ENCODE peak calls at places on chromosome 5, in nine cellular contexts. T, U, V, O, Y, S, D, B and G are unnamed samples.

GRCh38 chr5:58972301-58972700 is 389.4 kb downstream of the RAB3C start:
- DNase-seq in D (no peak), B (no peak), V (no peak), U (no peak), T (no peak), Y (no peak), S (no peak), O (no peak), G (no peak)

GRCh38 chr5:55816342-55816741 is 34.8 kb upstream of the IL31RA start:
- DNase-seq in U (no peak), Y (peak; percentile 77), T (no peak), O (no peak), S (no peak), B (no peak), D (no peak), V (no peak), G (no peak)

GRCh38 chr5:156096259-156096658 is 230.7 kb upstream of the SGCD start:
- DNase-seq in O (no peak), B (no peak), T (no peak), Y (peak; percentile 12), D (no peak), U (no peak), V (no peak), S (no peak), G (no peak)

GRCh38 chr5:125186911-125187375 is 440.5 kb upstream of the ZNF608 start:
- DNase-seq in V (no peak), S (no peak), U (no peak), B (no peak), T (no peak), D (no peak), O (no peak), Y (no peak), G (no peak)

GRCh38 chr5:147835386-147835798 is 3.9 kb upstream of the SPINK1 start:
- DNase-seq in Y (no peak), U (no peak), T (no peak), B (no peak), D (no peak), S (no peak), O (no peak), V (no peak), G (no peak)

GRCh38 chr5:89471556-89471955 is 588.6 kb upstream of the MEF2C start:
- DNase-seq in D (no peak), S (no peak), V (no peak), U (no peak), B (no peak), T (no peak), O (no peak), Y (peak; percentile 37), G (no peak)

GRCh38 chr5:111680737-111681413 is 76.1 kb downstream of the NREP start:
- DNase-seq in O (no peak), D (no peak), S (no peak), B (peak; percentile 66), T (no peak), Y (peak; percentile 96), U (peak; percentile 76), V (no peak), G (peak; percentile 93)

GRCh38 chr5:172110921-172111873 is 76.8 kb downstream of the STK10 start:
- DNase-seq in V (peak; percentile 88), Y (peak; percentile 50), T (no peak), B (peak; percentile 62), D (peak; percentile 49), S (peak; percentile 41), U (no peak), O (peak; percentile 96), G (no peak)

GRCh38 chr5:146903789-146904188 is 25.2 kb upstream of the PPP2R2B start:
- DNase-seq in T (no peak), O (no peak), U (no peak), S (no peak), B (no peak), Y (no peak), V (no peak), D (no peak), G (no peak)

GRCh38 chr5:53893626-53894025 is 333.2 kb downstream of the NDUFS4 start:
- DNase-seq in T (no peak), O (no peak), D (no peak), U (no peak), V (no peak), B (no peak), S (no peak), Y (no peak), G (no peak)

GRCh38 chr5:138626333-138626944 is 51.2 kb upstream of the HSPA9 start:
- DNase-seq in U (no peak), D (no peak), S (no peak), O (no peak), T (no peak), V (no peak), Y (peak; percentile 21), B (no peak), G (no peak)

GRCh38 chr5:166708271-166708670 is 1583.2 kb upstream of the WWC1 start:
- DNase-seq in U (no peak), O (no peak), B (no peak), D (no peak), T (no peak), Y (no peak), S (no peak), V (no peak), G (no peak)

GRCh38 chr5:147017621-147018020 is 139.1 kb upstream of the PPP2R2B start:
- DNase-seq in D (no peak), B (no peak), T (no peak), Y (no peak), O (no peak), V (no peak), U (no peak), S (no peak), G (no peak)

GRCh38 chr5:3118321-3118720 is 366.8 kb upstream of the IRX2 start:
- DNase-seq in T (no peak), B (no peak), O (no peak), U (no peak), V (no peak), D (no peak), Y (no peak), S (no peak), G (no peak)

GRCh38 chr5:87541033-87541432 is 128.3 kb upstream of the CCNH start:
- DNase-seq in B (peak; percentile 69), V (peak; percentile 18), S (no peak), U (peak; percentile 91), O (no peak), Y (no peak), T (peak; percentile 80), D (no peak), G (no peak)

GRCh38 chr5:86070719-86071118 is 547.0 kb upstream of the COX7C start:
- DNase-seq in O (no peak), T (no peak), Y (no peak), D (no peak), S (no peak), U (no peak), V (no peak), B (no peak), G (no peak)

GRCh38 chr5:37619353-37619752 is 220.5 kb downstream of the GDNF start:
- DNase-seq in B (no peak), S (no peak), O (no peak), D (no peak), U (no peak), V (no peak), T (no peak), Y (peak; percentile 50), G (no peak)

GRCh38 chr5:54832846-54833245 is 152.5 kb downstream of the ESM1 start:
- DNase-seq in O (peak; percentile 84), U (no peak), B (no peak), D (no peak), V (no peak), T (no peak), Y (no peak), S (no peak), G (no peak)

GRCh38 chr5:138664276-138664943 is 88.8 kb upstream of the CTNNA1 start:
- DNase-seq in B (no peak), V (no peak), U (no peak), O (no peak), D (no peak), Y (peak; percentile 35), S (no peak), T (peak; percentile 85), G (no peak)

GRCh38 chr5:78640622-78641021 is 8.0 kb downstream of the LHFPL2 start:
- DNase-seq in D (no peak), V (no peak), O (no peak), U (no peak), T (no peak), S (no peak), B (no peak), Y (no peak), G (no peak)

GRCh38 chr5:103480246-103480645 is 82.3 kb downstream of the NUDT12 start:
- DNase-seq in B (no peak), Y (no peak), T (no peak), D (no peak), U (no peak), S (no peak), V (no peak), O (no peak), G (no peak)

GRCh38 chr5:10454591-10455272 is 13.1 kb downstream of the ROPN1L start:
- DNase-seq in Y (peak; percentile 47), U (peak; percentile 31), S (no peak), V (no peak), O (no peak), T (no peak), B (no peak), D (no peak), G (no peak)

GRCh38 chr5:131224387-131225191 is 39.3 kb upstream of the CDC42SE2 start:
- DNase-seq in D (no peak), S (no peak), U (peak; percentile 55), O (peak; percentile 76), B (peak; percentile 48), V (no peak), T (peak; percentile 14), Y (no peak), G (no peak)

GRCh38 chr5:38755171-38755570 is 90.6 kb upstream of the OSMR start:
- DNase-seq in D (no peak), B (no peak), T (no peak), U (no peak), O (no peak), Y (peak; percentile 79), V (no peak), S (no peak), G (no peak)

GRCh38 chr5:9715891-9716335 is 85.8 kb upstream of the TAS2R1 start:
- DNase-seq in T (no peak), Y (peak; percentile 37), B (no peak), S (no peak), U (no peak), D (no peak), O (no peak), V (no peak), G (peak; percentile 64)

GRCh38 chr5:114658179-114658578 is 296.3 kb downstream of the KCNN2 start:
- DNase-seq in T (no peak), B (no peak), Y (no peak), U (no peak), V (no peak), S (no peak), O (no peak), D (no peak), G (no peak)

GRCh38 chr5:2754621-2755370 is 3.3 kb upstream of the IRX2 start:
- DNase-seq in V (no peak), T (no peak), U (no peak), B (no peak), O (no peak), D (no peak), S (no peak), Y (peak; percentile 28), G (peak; percentile 66)

GRCh38 chr5:9099681-9100080 is 446.2 kb downstream of the SEMA5A start:
- DNase-seq in S (no peak), U (no peak), T (no peak), B (no peak), Y (no peak), O (no peak), V (no peak), D (no peak), G (no peak)

GRCh38 chr5:79513519-79514390 is at the start of gene HOMER1:
- DNase-seq in Y (peak; percentile 72), T (peak; percentile 77), D (peak; percentile 46), B (peak; percentile 90), O (peak; percentile 92), S (peak; percentile 39), V (peak; percentile 73), U (peak; percentile 77), G (no peak)

GRCh38 chr5:149853019-149853648 is 91.5 kb downstream of the PDE6A start:
- DNase-seq in B (peak; percentile 86), U (peak; percentile 73), Y (peak; percentile 68), T (peak; percentile 70), S (no peak), O (peak; percentile 80), V (peak; percentile 65), D (no peak), G (peak; percentile 95)

GRCh38 chr5:149860801-149861322 is 83.7 kb downstream of the PDE6A start:
- DNase-seq in U (no peak), S (no peak), Y (no peak), B (no peak), O (peak; percentile 55), V (peak; percentile 88), T (no peak), D (no peak), G (no peak)